ENCODE peak calls at places on chromosome X, in nine cellular contexts. Z is GM10248, W is HFFc6, D is mucosa of descending colon, C is K562, Y is heart left ventricle, M is activated B cell treated with CpG ODN at 0.5 μM for 24 hours, I is H1, P is colonic mucosa. B is an unnamed sample.

GRCh38 chrX:100408643-100409315 is 1.3 kb downstream of the PCDH19 start:
- DNase-seq in Z (peak; percentile 13), W (no peak), D (no peak), C (no peak), Y (no peak), M (no peak), I (peak; percentile 56), P (no peak), B (no peak)

GRCh38 chrX:153582896-153583295 is 16.0 kb downstream of the CCNQ start:
- DNase-seq in Z (peak; percentile 88), W (no peak), D (peak; percentile 38), C (peak; percentile 50), Y (peak; percentile 53), M (peak; percentile 53), I (no peak), P (no peak), B (no peak)

GRCh38 chrX:79081895-79082512 is 62.5 kb upstream of the GPR174 start:
- DNase-seq in Z (peak; percentile 26), W (peak; percentile 2), D (no peak), C (peak; percentile 10), Y (no peak), M (no peak), I (no peak), P (peak; percentile 19), B (no peak)

GRCh38 chrX:29941292-29941691 is 274.1 kb upstream of the MAGEB2 start:
- DNase-seq in Z (no peak), W (no peak), D (no peak), C (no peak), Y (no peak), M (no peak), I (no peak), P (no peak), B (no peak)

GRCh38 chrX:34810364-34810763 is 132.2 kb upstream of the FAM47B start:
- DNase-seq in Z (no peak), W (peak; percentile 18), D (no peak), C (no peak), Y (no peak), M (no peak), I (no peak), P (no peak), B (no peak)

GRCh38 chrX:140817943-140818342 is 108.4 kb downstream of the LINC00632 start:
- DNase-seq in Z (peak; percentile 14), W (peak; percentile 5), D (no peak), C (peak; percentile 7), Y (no peak), M (no peak), I (no peak), P (no peak), B (no peak)

GRCh38 chrX:129781134-129782014 is 1.6 kb downstream of the SASH3 start:
- DNase-seq in Z (peak; percentile 81), W (no peak), D (peak; percentile 56), C (no peak), Y (no peak), M (peak; percentile 49), I (no peak), P (no peak), B (no peak)

GRCh38 chrX:140733766-140734342 is 24.3 kb downstream of the LINC00632 start:
- DNase-seq in Z (peak; percentile 23), W (peak; percentile 9), D (no peak), C (peak; percentile 39), Y (no peak), M (no peak), I (no peak), P (no peak), B (no peak)

GRCh38 chrX:46039526-46039925 is 505.7 kb downstream of the ZNF674 start:
- DNase-seq in Z (no peak), W (no peak), D (no peak), C (no peak), Y (no peak), M (no peak), I (no peak), P (no peak), B (no peak)

GRCh38 chrX:108312938-108313337 is 125.3 kb downstream of the COL4A6 start:
- DNase-seq in Z (no peak), W (peak; percentile 41), D (no peak), C (no peak), Y (peak; percentile 74), M (no peak), I (peak; percentile 43), P (no peak), B (no peak)

DNA sequence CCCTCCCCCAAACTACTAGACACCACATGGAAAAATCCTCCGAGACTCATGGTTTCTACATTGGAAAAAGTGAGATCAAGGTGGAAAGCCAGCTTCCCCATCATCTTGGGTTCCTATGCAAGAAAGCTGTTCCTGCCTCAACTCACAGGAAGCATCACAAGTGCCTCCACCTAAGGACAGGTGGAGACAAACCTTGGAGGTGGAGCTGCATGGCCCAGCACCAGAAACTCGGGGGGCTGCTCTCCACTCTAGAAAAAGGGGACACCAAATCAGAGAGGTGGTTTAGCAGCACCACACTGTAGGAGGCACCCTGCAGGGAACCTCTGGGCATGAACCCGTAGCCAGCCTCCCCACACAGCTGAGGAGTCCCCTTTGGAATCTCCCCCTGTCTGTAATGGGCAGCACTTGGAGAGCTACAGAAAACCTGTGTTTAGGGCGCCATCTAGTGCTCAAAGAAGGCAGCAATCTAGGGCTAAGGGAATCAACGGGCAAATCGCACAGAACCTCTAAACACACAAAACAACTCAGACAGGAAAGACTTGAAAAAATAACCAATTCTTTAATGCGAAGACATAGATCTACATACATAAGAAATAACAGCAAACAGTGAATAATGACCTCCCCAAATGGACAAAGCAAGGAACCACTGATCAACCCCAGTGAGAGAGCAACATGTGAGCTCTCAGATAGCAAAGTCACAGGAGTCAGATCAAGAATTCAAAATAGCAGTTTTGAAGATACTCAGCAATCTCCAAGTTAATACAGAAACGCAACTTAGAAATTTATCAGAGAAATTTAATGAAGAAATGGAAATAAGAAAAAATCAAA is 37.0 kb upstream of the ZBTB33 start:
- DNase-seq in Z (peak; percentile 57), W (peak; percentile 22), D (peak; percentile 17), C (peak; percentile 46), Y (peak; percentile 36), M (no peak), I (peak; percentile 72), P (peak; percentile 63), B (peak; percentile 21)
- TF ChIP-seq CTCF in Z (peak; percentile 58), W (peak; percentile 78), D (peak; percentile 35), C (peak; percentile 95), Y (peak; percentile 70), M (no peak), I (peak; percentile 93), P (peak; percentile 66), B (peak; percentile 67)

GRCh38 chrX:47212381-47213293 is 5.8 kb upstream of the CDK16 start:
- DNase-seq in Z (no peak), W (no peak), D (no peak), C (no peak), Y (no peak), M (no peak), I (no peak), P (no peak), B (no peak)

GRCh38 chrX:47209508-47210238 is 8.8 kb upstream of the CDK16 start:
- DNase-seq in Z (no peak), W (no peak), D (no peak), C (no peak), Y (peak; percentile 58), M (no peak), I (no peak), P (no peak), B (no peak)

GRCh38 chrX:47214435-47215077 is 3.9 kb upstream of the CDK16 start:
- DNase-seq in Z (no peak), W (no peak), D (no peak), C (no peak), Y (no peak), M (no peak), I (no peak), P (no peak), B (no peak)

GRCh38 chrX:47208108-47208507 is 10.4 kb upstream of the CDK16 start:
- DNase-seq in Z (no peak), W (no peak), D (no peak), C (no peak), Y (no peak), M (no peak), I (no peak), P (no peak), B (no peak)

DNA sequence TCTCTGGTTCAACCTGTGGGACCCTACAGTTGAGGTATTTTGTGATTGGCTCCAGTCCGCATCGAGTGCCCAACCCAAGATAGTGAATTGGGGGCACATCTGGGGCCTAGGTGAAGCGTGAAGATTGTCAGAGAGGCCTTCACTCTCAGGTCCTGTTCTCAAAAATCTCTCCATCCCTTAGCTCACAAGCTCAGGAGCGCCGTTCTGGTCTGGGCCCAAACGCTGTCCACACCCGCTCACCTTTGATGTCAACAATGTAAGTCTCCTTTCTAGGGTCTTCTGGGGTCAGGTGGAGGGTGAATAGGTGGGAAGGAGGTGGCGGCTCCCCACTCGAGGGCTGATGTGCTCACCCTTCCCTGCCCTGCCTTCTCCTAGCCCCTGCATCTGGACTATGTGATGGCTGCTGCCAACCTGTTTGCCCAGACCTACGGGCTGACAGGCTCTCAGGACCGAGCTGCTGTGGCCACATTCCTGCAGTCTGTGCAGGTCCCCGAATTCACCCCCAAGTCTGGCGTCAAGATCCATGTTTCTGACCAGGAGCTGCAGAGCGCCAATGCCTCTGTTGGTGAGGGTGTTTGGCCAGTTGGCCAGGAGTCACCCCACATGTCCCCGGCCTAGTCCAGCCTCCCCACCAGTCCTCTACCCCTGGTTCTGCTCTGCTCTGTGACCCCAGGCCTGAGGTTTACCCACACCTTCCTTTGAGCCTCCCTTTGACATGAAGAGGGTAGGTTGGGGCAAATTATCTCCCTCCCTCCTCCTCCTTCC is 7.6 kb upstream of the CDK16 start:
- DNase-seq in Z (no peak), W (no peak), D (no peak), C (no peak), Y (no peak), M (no peak), I (no peak), P (no peak), B (no peak)
- TF ChIP-seq CTCF in Z (no peak), W (no peak), D (no peak), C (no peak), Y (no peak), M (no peak), I (no peak), P (no peak), B (no peak)

DNA sequence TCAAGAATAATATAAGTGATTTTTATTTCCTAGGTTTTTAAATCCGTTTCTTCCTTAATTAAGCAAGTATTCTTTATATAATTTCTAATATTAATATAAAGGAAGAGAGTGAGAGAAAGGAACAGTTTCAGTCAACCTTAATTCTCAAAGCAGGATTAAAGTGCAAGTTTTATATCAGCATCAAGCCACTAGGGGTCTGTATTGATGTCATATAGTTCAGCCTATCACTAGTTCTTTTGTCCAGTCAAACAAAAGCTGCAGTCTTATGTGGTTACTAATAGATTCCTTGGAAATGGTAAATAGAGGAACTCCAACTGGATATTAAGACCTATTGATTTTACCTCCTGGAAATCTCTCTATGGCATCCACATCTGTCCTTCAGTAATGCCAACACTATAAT is 82.0 kb downstream of the NAP1L3 start:
- DNase-seq in Z (no peak), W (no peak), D (no peak), C (no peak), Y (no peak), M (no peak), I (no peak), P (no peak), B (no peak)
- TF ChIP-seq CTCF in Z (no peak), W (no peak), D (no peak), C (no peak), Y (no peak), M (no peak), I (no peak), P (no peak), B (no peak)

DNA sequence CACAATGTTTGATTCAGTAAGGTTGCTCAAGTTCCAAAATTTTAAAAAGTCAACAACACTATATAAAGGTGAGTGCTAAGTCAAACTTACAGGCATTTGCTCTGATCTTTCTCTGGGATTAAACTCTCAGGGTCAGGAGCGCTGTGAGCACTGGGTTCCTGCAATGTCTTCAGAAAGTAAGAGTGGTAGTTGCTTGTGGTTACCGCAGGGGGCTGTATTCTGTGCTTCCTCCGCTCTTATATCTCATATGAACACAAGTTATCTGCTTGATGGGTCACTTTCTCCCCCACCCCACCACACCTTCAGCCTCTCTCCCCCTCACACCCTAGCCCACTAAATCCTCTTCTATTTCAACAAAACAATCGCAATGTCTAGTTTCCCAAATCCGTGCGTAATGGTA is 116.4 kb upstream of the IGSF1 start:
- DNase-seq in Z (no peak), W (no peak), D (no peak), C (no peak), Y (no peak), M (no peak), I (no peak), P (no peak), B (no peak)
- TF ChIP-seq CTCF in Z (no peak), W (peak; percentile 11), D (no peak), C (peak; percentile 6), Y (no peak), M (no peak), I (no peak), P (no peak), B (peak; percentile 1)